ENCODE peak calls at places on chromosome 16, in nine cellular contexts. H is B cell; R is OCI-M1; K is cardiac muscle cell; U is GM04504; F is SW480; C is fibroblast of lung; A is adrenal gland; M is activated CD8-positive, alpha-beta memory T cell treated with anti-CD3 and anti-CD28 coated beads, Interleukin-2, amount 10 ng/mL, durations not matched to agents 7 days and 5 days. O is an unnamed sample.

GRCh38 chr16:89693931-89694783 is 7.3 kb downstream of the SPATA2L start:
- DNase-seq in H (peak), R (no peak), K (no peak), U (no peak), F (no peak), C (no peak), A (no peak), M (no peak), O (no peak)

GRCh38 chr16:84360748-84361147 is 7.6 kb upstream of the ATP2C2 start:
- DNase-seq in H (no peak), R (no peak), K (no peak), U (no peak), F (no peak), C (no peak), A (no peak), M (no peak), O (no peak)

GRCh38 chr16:46882304-46882939 is 1.7 kb upstream of the GPT2 start:
- DNase-seq in H (no peak), R (peak), K (no peak), U (no peak), F (no peak), C (no peak), A (no peak), M (no peak), O (no peak)

GRCh38 chr16:67486805-67487204 is 3.5 kb upstream of the AGRP start:
- DNase-seq in H (no peak), R (no peak), K (no peak), U (no peak), F (no peak), C (no peak), A (no peak), M (no peak), O (no peak)

GRCh38 chr16:2895813-2896212 is 12.8 kb downstream of the FLYWCH2 start:
- DNase-seq in H (no peak), R (no peak), K (no peak), U (no peak), F (no peak), C (no peak), A (no peak), M (no peak), O (no peak)

GRCh38 chr16:83100679-83101078 is 473.9 kb downstream of the CDH13 start:
- DNase-seq in H (no peak), R (no peak), K (no peak), U (no peak), F (no peak), C (peak), A (no peak), M (no peak), O (no peak)

GRCh38 chr16:86899757-86900156 is 321.4 kb downstream of the FOXL1 start:
- DNase-seq in H (no peak), R (no peak), K (no peak), U (peak), F (no peak), C (peak), A (no peak), M (no peak), O (peak)

GRCh38 chr16:88430524-88431446 is 22.3 kb upstream of the ZFPM1 start:
- DNase-seq in H (peak), R (peak), K (no peak), U (no peak), F (no peak), C (peak), A (no peak), M (peak), O (no peak)

GRCh38 chr16:27515874-27516353 is 33.8 kb downstream of the GTF3C1 start:
- DNase-seq in H (no peak), R (peak), K (peak), U (no peak), F (no peak), C (no peak), A (peak), M (peak), O (no peak)

GRCh38 chr16:69276143-69277115 is 34.7 kb upstream of the VPS4A start:
- DNase-seq in H (no peak), R (no peak), K (no peak), U (peak), F (no peak), C (peak), A (peak), M (no peak), O (peak)

GRCh38 chr16:3467920-3468319 is 24.4 kb downstream of the NAA60 start:
- DNase-seq in H (no peak), R (peak), K (no peak), U (no peak), F (no peak), C (peak), A (no peak), M (no peak), O (no peak)

GRCh38 chr16:7057458-7057857 is 275.2 kb upstream of the RBFOX1 start:
- DNase-seq in H (no peak), R (no peak), K (no peak), U (no peak), F (no peak), C (no peak), A (no peak), M (no peak), O (no peak)

GRCh38 chr16:75196826-75197225 is 10.1 kb downstream of the CTRB2 start:
- DNase-seq in H (no peak), R (no peak), K (no peak), U (no peak), F (no peak), C (no peak), A (no peak), M (no peak), O (no peak)

GRCh38 chr16:67641779-67642708 is 2.9 kb upstream of the CARMIL2 start:
- DNase-seq in H (no peak), R (no peak), K (no peak), U (no peak), F (no peak), C (peak), A (peak), M (no peak), O (no peak)

GRCh38 chr16:84448444-84448843 is 56.0 kb downstream of the MEAK7 start:
- DNase-seq in H (no peak), R (no peak), K (no peak), U (no peak), F (no peak), C (no peak), A (no peak), M (no peak), O (no peak)